ENCODE peak calls at places on chromosomes 12 and 14, in six cellular contexts. G is psoas muscle, L is uterus, P is astrocyte, X is IMR-90, C is right atrium auricular region. F is an unnamed sample. For H3K27me3, the result is how much of the 10 kb centered on the place peaks cover.

GRCh38 chr12:68374315-68374982 is 42.3 kb upstream of the MDM1 start:
- DNase-seq in C (no peak), X (no peak), P (no peak), G (no peak), L (no peak), F (no peak)

GRCh38 chr12:2374092-2374740 is 321.4 kb downstream of the CACNA1C start:
- DNase-seq in X (peak), G (no peak), L (no peak), P (peak), C (no peak), F (no peak)

GRCh38 chr14:23114669-23115491 is 4.2 kb downstream of the CEBPE start:
- DNase-seq in G (peak), L (no peak), P (peak), C (peak), X (peak), F (peak)

GRCh38 chr12:1851126-1851791 is 30.9 kb downstream of the LRTM2 start:
- DNase-seq in G (no peak), P (peak), C (no peak), X (peak), L (no peak), F (peak)

GRCh38 chr12:116490481-116490880 is 68.7 kb upstream of the MAP1LC3B2 start:
- DNase-seq in L (no peak), P (no peak), X (peak), C (no peak), G (no peak), F (no peak)

GRCh38 chr12:30286345-30286926 is 409.2 kb downstream of the IPO8 start:
- DNase-seq in G (no peak), L (no peak), P (peak), C (no peak), X (peak), F (no peak)

GRCh38 chr12:47767197-47767724 is 5.8 kb upstream of the SLC48A1 start:
- DNase-seq in X (peak), G (peak), L (no peak), C (no peak), P (no peak), F (no peak)

GRCh38 chr12:104105461-104105860 is 32.5 kb downstream of the NFYB start:
- DNase-seq in L (no peak), C (no peak), P (peak), G (no peak), X (no peak), F (no peak)

GRCh38 chr12:24133385-24133784 is 183.9 kb upstream of the SOX5 start:
- DNase-seq in X (no peak), C (no peak), G (no peak), L (no peak), P (no peak), F (no peak)

GRCh38 chr12:113062502-113063395 is 6.2 kb downstream of the DTX1 start:
- DNase-seq in C (no peak), L (no peak), P (no peak), X (no peak), G (no peak), F (no peak)

GRCh38 chr12:113065126-113066007 is 8.8 kb downstream of the DTX1 start:
- DNase-seq in C (no peak), X (no peak), L (no peak), P (no peak), G (peak), F (no peak)

GRCh38 chr12:113063396-113064350 is 7.1 kb downstream of the DTX1 start:
- DNase-seq in C (no peak), G (no peak), P (no peak), X (no peak), L (no peak), F (no peak)

GRCh38 chr12:113066806-113067400 is 10.4 kb downstream of the DTX1 start:
- DNase-seq in X (no peak), L (no peak), C (no peak), G (no peak), P (no peak), F (no peak)

GRCh38 chr12:113064395-113065125 is 8.0 kb downstream of the DTX1 start:
- DNase-seq in G (no peak), P (no peak), C (no peak), L (no peak), X (no peak), F (no peak)
- H3K27ac ChIP-seq in G (no peak), P (no peak), C (no peak), L (no peak), X (no peak), F (no peak)

DNA sequence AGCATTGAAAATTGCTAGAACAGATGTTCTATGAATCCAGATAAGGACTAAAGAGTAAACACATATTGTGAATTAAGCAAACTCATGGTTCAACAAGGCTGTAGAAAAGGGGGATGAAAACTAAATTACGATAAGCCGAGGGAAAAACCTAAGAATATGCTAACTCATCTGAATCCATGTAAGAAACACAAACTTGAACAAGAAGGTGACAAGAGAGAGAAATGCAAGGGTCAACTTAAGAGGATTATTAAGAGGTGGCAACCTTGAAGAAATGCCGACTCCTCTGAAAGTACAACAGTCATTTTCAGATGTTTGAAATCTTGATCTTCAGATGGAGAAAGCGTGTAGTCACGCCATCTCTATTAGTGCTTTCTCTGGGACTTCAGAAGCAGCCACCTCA is 128.6 kb downstream of the TTC7B start:
- DNase-seq in P (no peak), L (no peak), C (no peak), X (no peak), G (no peak), F (no peak)
- H3K27me3 ChIP-seq in P (under half), L (under half), C (under half), X (under half), G (under half), F (under half)

DNA sequence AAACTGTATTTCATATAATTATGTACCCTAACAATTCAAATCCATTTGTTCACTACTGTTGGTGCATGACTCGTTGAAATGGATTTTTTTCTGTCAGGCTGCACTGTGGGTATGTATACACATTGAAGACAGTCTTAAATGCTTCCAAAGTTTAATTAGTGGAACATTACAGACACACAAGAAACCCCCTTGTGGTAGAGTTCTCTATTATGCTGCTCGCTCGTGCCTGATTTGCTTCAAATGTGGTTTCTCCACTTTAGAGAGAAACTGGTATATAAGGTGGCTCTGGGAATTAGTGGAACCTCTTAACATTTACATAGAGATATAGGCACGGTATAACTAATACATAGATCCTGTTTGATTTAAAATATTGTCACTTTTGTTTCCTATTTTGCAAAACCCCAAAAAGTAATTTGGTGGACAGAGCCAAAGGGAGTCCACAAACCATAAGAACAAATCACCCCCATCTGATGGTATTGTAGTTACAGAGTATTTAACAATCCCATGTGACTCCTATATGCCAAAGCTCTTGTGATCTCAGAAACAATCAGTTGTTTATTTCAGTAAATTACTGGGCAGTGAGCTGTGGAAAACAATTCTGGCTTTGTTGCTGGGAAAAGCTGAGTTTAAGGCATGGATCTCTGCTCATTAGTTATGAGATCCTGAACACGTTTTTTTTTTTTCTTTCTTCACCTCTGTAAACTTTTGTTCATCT is 159.5 kb downstream of the BRMS1L start:
- DNase-seq in L (no peak), G (no peak), P (no peak), X (no peak), C (no peak), F (no peak)
- H3K4me3 ChIP-seq in L (no peak), G (no peak), P (no peak), X (no peak), C (no peak), F (no peak)

GRCh38 chr14:50347521-50347920 is 35.4 kb downstream of the DMAC2L start:
- DNase-seq in X (peak), P (peak), L (no peak), G (no peak), C (no peak), F (no peak)

GRCh38 chr14:50351016-50351415 is 38.9 kb downstream of the DMAC2L start:
- DNase-seq in G (no peak), L (no peak), X (peak), P (peak), C (no peak), F (no peak)

GRCh38 chr14:50345891-50346422 is 33.8 kb downstream of the DMAC2L start:
- DNase-seq in X (no peak), L (no peak), P (no peak), G (no peak), C (no peak), F (no peak)

GRCh38 chr14:50344831-50345563 is 32.9 kb downstream of the DMAC2L start:
- DNase-seq in L (no peak), P (no peak), X (peak), C (no peak), G (no peak), F (no peak)

DNA sequence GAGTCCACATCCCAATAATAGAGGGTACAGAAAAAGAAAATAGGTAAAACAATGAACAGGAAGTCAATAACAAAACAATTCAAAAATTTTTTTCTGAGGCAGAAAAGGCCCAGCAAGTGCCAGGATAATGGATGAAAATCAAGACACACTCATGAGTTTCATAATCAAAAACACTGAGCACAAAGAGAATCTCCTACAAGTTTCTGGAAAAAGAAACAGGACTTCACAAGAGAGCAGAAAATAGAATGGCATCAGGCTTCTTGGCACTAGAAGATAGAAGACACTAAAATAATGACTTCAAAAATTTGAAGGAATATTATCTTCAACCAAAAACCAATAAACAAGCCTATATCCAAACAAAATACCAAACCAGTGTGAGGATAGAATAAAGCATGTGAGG is 36.8 kb downstream of the DMAC2L start:
- DNase-seq in X (no peak), C (no peak), P (no peak), G (no peak), L (no peak), F (no peak)
- H3K27ac ChIP-seq in X (no peak), C (no peak), P (no peak), G (no peak), L (no peak), F (no peak)

GRCh38 chr14:50794063-50794645 is 36.8 kb downstream of the NIN start:
- DNase-seq in L (no peak), X (no peak), G (no peak), C (no peak), P (no peak), F (no peak)

GRCh38 chr14:50790568-50790967 is 40.4 kb downstream of the NIN start:
- DNase-seq in L (no peak), X (peak), G (no peak), P (peak), C (no peak), F (no peak)

GRCh38 chr14:50792058-50792477 is 38.9 kb downstream of the NIN start:
- DNase-seq in L (no peak), X (no peak), P (no peak), C (no peak), G (no peak), F (no peak)

GRCh38 chr14:50791201-50791600 is 39.8 kb downstream of the NIN start:
- DNase-seq in X (no peak), C (no peak), L (no peak), G (no peak), P (no peak), F (no peak)

GRCh38 chr14:50792634-50793068 is 38.3 kb downstream of the NIN start:
- DNase-seq in P (no peak), X (no peak), L (no peak), C (no peak), G (peak), F (no peak)
- H3K27me3 ChIP-seq in P (under half), X (under half), L (under half), C (under half), G (under half), F (under half)

GRCh38 chr14:104863923-104864266 is 1.2 kb upstream of the CEP170B start:
- DNase-seq in P (no peak), L (no peak), X (no peak), G (peak), C (no peak), F (no peak)
- H3K4me3 ChIP-seq in P (no peak), L (no peak), X (no peak), G (no peak), C (peak), F (no peak)

F was measured in AG04450.